ENCODE peak calls at places on chromosomes 16 and 17, in eight cellular contexts. One of them, this sample, is unnamed.

GRCh38 chr16:30839523-30840227 is 52.7 kb upstream of the ZNF629 start:
- DNase-seq in HCT116: no peak
- DNase-seq in AG09309: no peak
- DNase-seq in fibroblast of villous mesenchyme: no peak
- DNase-seq in tibial nerve: no peak
- DNase-seq in choroid plexus epithelial cell: peak; percentile 9
- DNase-seq in lung: peak; percentile 30
- DNase-seq in K562: no peak
- DNase-seq in this sample: no peak

GRCh38 chr17:17220529-17220928 is 14.4 kb upstream of the PLD6 start:
- DNase-seq in lung: no peak
- DNase-seq in tibial nerve: no peak
- DNase-seq in choroid plexus epithelial cell: no peak
- DNase-seq in fibroblast of villous mesenchyme: no peak
- DNase-seq in AG09309: no peak
- DNase-seq in HCT116: no peak
- DNase-seq in K562: no peak
- DNase-seq in this sample: no peak

GRCh38 chr16:80569440-80570105 is 28.8 kb downstream of the DYNLRB2 start:
- DNase-seq in AG09309: no peak
- DNase-seq in tibial nerve: no peak
- DNase-seq in fibroblast of villous mesenchyme: peak; percentile 79
- DNase-seq in HCT116: no peak
- DNase-seq in lung: no peak
- DNase-seq in choroid plexus epithelial cell: peak; percentile 54
- DNase-seq in K562: peak; percentile 35
- DNase-seq in this sample: peak; percentile 48

GRCh38 chr17:792277-792676 is 10.1 kb downstream of the MRM3 start:
- DNase-seq in tibial nerve: no peak
- DNase-seq in choroid plexus epithelial cell: no peak
- DNase-seq in lung: no peak
- DNase-seq in HCT116: no peak
- DNase-seq in K562: no peak
- DNase-seq in fibroblast of villous mesenchyme: no peak
- DNase-seq in AG09309: no peak
- DNase-seq in this sample: peak; percentile 46

GRCh38 chr16:7405166-7405565 is 72.5 kb downstream of the RBFOX1 start:
- DNase-seq in fibroblast of villous mesenchyme: no peak
- DNase-seq in lung: peak; percentile 39
- DNase-seq in AG09309: no peak
- DNase-seq in HCT116: no peak
- DNase-seq in choroid plexus epithelial cell: no peak
- DNase-seq in tibial nerve: no peak
- DNase-seq in K562: peak; percentile 17
- DNase-seq in this sample: peak; percentile 3

GRCh38 chr17:11944587-11944986 is 52.7 kb downstream of the ZNF18 start:
- DNase-seq in HCT116: peak; percentile 23
- DNase-seq in choroid plexus epithelial cell: no peak
- DNase-seq in K562: no peak
- DNase-seq in lung: no peak
- DNase-seq in fibroblast of villous mesenchyme: peak; percentile 3
- DNase-seq in AG09309: no peak
- DNase-seq in tibial nerve: no peak
- DNase-seq in this sample: peak; percentile 93

GRCh38 chr16:86961133-86961720 is 356.0 kb downstream of the C16orf95 start:
- DNase-seq in choroid plexus epithelial cell: peak; percentile 36
- DNase-seq in fibroblast of villous mesenchyme: no peak
- DNase-seq in HCT116: no peak
- DNase-seq in AG09309: no peak
- DNase-seq in tibial nerve: no peak
- DNase-seq in lung: no peak
- DNase-seq in K562: no peak
- DNase-seq in this sample: no peak

GRCh38 chr17:68491381-68491849 is 20.8 kb upstream of the PRKAR1A start:
- DNase-seq in fibroblast of villous mesenchyme: no peak
- DNase-seq in HCT116: no peak
- DNase-seq in lung: peak; percentile 73
- DNase-seq in AG09309: no peak
- DNase-seq in choroid plexus epithelial cell: no peak
- DNase-seq in K562: no peak
- DNase-seq in tibial nerve: no peak
- DNase-seq in this sample: no peak

GRCh38 chr17:1478418-1478817 is 14.1 kb downstream of the MYO1C start:
- DNase-seq in lung: no peak
- DNase-seq in K562: no peak
- DNase-seq in AG09309: no peak
- DNase-seq in fibroblast of villous mesenchyme: no peak
- DNase-seq in choroid plexus epithelial cell: no peak
- DNase-seq in HCT116: no peak
- DNase-seq in tibial nerve: no peak
- DNase-seq in this sample: no peak

GRCh38 chr17:9837551-9838471 is 12.1 kb downstream of the GLP2R start:
- DNase-seq in choroid plexus epithelial cell: peak; percentile 90
- DNase-seq in AG09309: no peak
- DNase-seq in tibial nerve: peak; percentile 51
- DNase-seq in lung: no peak
- DNase-seq in fibroblast of villous mesenchyme: peak; percentile 98
- DNase-seq in HCT116: no peak
- DNase-seq in K562: no peak
- DNase-seq in this sample: peak; percentile 83

GRCh38 chr16:19393226-19394074 is 24.2 kb upstream of the TMC5 start:
- DNase-seq in tibial nerve: no peak
- DNase-seq in AG09309: peak; percentile 2
- DNase-seq in choroid plexus epithelial cell: no peak
- DNase-seq in K562: no peak
- DNase-seq in fibroblast of villous mesenchyme: peak; percentile 81
- DNase-seq in lung: peak; percentile 71
- DNase-seq in HCT116: peak; percentile 89
- DNase-seq in this sample: peak; percentile 89

GRCh38 chr17:2024572-2025219 is 438 bp downstream of the RTN4RL1 start:
- DNase-seq in lung: no peak
- DNase-seq in fibroblast of villous mesenchyme: no peak
- DNase-seq in AG09309: no peak
- DNase-seq in HCT116: no peak
- DNase-seq in tibial nerve: no peak
- DNase-seq in choroid plexus epithelial cell: no peak
- DNase-seq in K562: no peak
- DNase-seq in this sample: no peak

GRCh38 chr16:56851671-56852400 is 13.2 kb upstream of the SLC12A3 start:
- DNase-seq in K562: no peak
- DNase-seq in lung: no peak
- DNase-seq in choroid plexus epithelial cell: peak; percentile 77
- DNase-seq in AG09309: no peak
- DNase-seq in fibroblast of villous mesenchyme: peak; percentile 49
- DNase-seq in tibial nerve: no peak
- DNase-seq in HCT116: no peak
- DNase-seq in this sample: no peak

GRCh38 chr17:71301063-71301462 is 819.8 kb upstream of the SOX9 start:
- DNase-seq in HCT116: no peak
- DNase-seq in choroid plexus epithelial cell: no peak
- DNase-seq in AG09309: no peak
- DNase-seq in lung: no peak
- DNase-seq in K562: no peak
- DNase-seq in fibroblast of villous mesenchyme: no peak
- DNase-seq in tibial nerve: no peak
- DNase-seq in this sample: no peak

GRCh38 chr16:23131841-23132576 is 17.2 kb downstream of the USP31 start:
- DNase-seq in fibroblast of villous mesenchyme: peak; percentile 82
- DNase-seq in choroid plexus epithelial cell: peak; percentile 56
- DNase-seq in tibial nerve: no peak
- DNase-seq in lung: no peak
- DNase-seq in HCT116: no peak
- DNase-seq in K562: no peak
- DNase-seq in AG09309: no peak
- DNase-seq in this sample: no peak

DNA sequence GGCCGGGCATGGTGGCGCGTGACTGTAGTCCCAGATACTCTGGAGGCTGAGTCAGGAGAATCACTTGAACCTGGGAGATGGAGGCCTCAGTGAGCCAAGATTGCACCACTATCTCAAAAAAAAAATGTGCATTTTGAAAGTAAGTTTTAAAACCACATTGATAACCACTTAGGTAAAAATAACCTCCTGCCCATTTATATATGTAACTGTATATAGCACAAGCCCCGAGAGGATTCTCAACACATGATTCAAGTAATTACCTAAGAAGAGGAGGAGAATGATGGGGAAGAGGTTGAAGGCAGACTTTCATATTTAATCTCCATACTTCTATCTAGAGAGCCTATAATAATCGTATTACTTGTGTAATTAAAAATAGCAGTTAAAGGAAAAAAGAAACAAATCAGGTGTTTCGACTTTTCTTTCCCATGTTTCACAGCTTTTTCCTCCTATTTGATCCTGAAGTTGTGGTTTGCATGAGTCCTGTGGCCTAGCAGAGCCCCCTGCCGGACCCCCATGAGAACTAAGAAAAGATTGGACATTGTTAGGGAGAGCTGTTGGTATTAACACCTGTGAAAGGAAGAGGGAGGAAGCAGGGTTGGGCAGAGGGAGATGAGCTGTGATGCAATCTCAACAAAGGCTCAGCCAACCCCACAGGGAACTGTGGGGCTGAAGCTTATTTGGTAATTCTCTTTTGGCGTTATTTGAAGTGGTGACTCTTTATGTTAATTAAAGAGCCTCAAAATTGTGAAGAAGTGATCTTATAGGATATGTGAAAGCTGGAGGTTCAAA is 22.1 kb downstream of the PMFBP1 start:
- DNase-seq in HCT116: no peak
- DNase-seq in lung: no peak
- DNase-seq in tibial nerve: no peak
- DNase-seq in K562: peak; percentile 25
- DNase-seq in fibroblast of villous mesenchyme: no peak
- DNase-seq in AG09309: no peak
- DNase-seq in choroid plexus epithelial cell: no peak
- DNase-seq in this sample: no peak
- TF ChIP-seq CTCF in HCT116: no peak
- TF ChIP-seq CTCF in lung: no peak
- TF ChIP-seq CTCF in tibial nerve: no peak
- TF ChIP-seq CTCF in K562: peak; percentile 48
- TF ChIP-seq CTCF in fibroblast of villous mesenchyme: no peak
- TF ChIP-seq CTCF in AG09309: no peak
- TF ChIP-seq CTCF in choroid plexus epithelial cell: no peak
- TF ChIP-seq CTCF in this sample: no peak

GRCh38 chr17:45990836-45991235 is 8.2 kb upstream of the STH start:
- DNase-seq in tibial nerve: no peak
- DNase-seq in lung: no peak
- DNase-seq in fibroblast of villous mesenchyme: no peak
- DNase-seq in choroid plexus epithelial cell: no peak
- DNase-seq in K562: peak; percentile 39
- DNase-seq in AG09309: no peak
- DNase-seq in HCT116: no peak
- DNase-seq in this sample: no peak
- TF ChIP-seq CTCF in tibial nerve: no peak
- TF ChIP-seq CTCF in lung: no peak
- TF ChIP-seq CTCF in fibroblast of villous mesenchyme: no peak
- TF ChIP-seq CTCF in choroid plexus epithelial cell: peak; percentile 18
- TF ChIP-seq CTCF in K562: peak; percentile 39
- TF ChIP-seq CTCF in AG09309: no peak
- TF ChIP-seq CTCF in HCT116: peak; percentile 34
- TF ChIP-seq CTCF in this sample: no peak

GRCh38 chr16:75097941-75098897 is 18.4 kb downstream of the LDHD start:
- DNase-seq in HCT116: no peak
- DNase-seq in choroid plexus epithelial cell: no peak
- DNase-seq in K562: no peak
- DNase-seq in AG09309: no peak
- DNase-seq in fibroblast of villous mesenchyme: no peak
- DNase-seq in lung: peak; percentile 60
- DNase-seq in tibial nerve: no peak
- DNase-seq in this sample: peak; percentile 47

GRCh38 chr16:75099075-75099667 is 17.4 kb downstream of the LDHD start:
- DNase-seq in tibial nerve: no peak
- DNase-seq in AG09309: no peak
- DNase-seq in K562: no peak
- DNase-seq in choroid plexus epithelial cell: no peak
- DNase-seq in fibroblast of villous mesenchyme: no peak
- DNase-seq in lung: no peak
- DNase-seq in HCT116: no peak
- DNase-seq in this sample: no peak

GRCh38 chr16:75102595-75102994 is 14.0 kb downstream of the LDHD start:
- DNase-seq in fibroblast of villous mesenchyme: no peak
- DNase-seq in choroid plexus epithelial cell: no peak
- DNase-seq in tibial nerve: no peak
- DNase-seq in AG09309: no peak
- DNase-seq in K562: no peak
- DNase-seq in lung: no peak
- DNase-seq in HCT116: no peak
- DNase-seq in this sample: no peak

GRCh38 chr16:75097191-75097761 is 19.3 kb downstream of the LDHD start:
- DNase-seq in choroid plexus epithelial cell: no peak
- DNase-seq in tibial nerve: no peak
- DNase-seq in K562: no peak
- DNase-seq in lung: no peak
- DNase-seq in AG09309: no peak
- DNase-seq in fibroblast of villous mesenchyme: no peak
- DNase-seq in HCT116: no peak
- DNase-seq in this sample: no peak

DNA sequence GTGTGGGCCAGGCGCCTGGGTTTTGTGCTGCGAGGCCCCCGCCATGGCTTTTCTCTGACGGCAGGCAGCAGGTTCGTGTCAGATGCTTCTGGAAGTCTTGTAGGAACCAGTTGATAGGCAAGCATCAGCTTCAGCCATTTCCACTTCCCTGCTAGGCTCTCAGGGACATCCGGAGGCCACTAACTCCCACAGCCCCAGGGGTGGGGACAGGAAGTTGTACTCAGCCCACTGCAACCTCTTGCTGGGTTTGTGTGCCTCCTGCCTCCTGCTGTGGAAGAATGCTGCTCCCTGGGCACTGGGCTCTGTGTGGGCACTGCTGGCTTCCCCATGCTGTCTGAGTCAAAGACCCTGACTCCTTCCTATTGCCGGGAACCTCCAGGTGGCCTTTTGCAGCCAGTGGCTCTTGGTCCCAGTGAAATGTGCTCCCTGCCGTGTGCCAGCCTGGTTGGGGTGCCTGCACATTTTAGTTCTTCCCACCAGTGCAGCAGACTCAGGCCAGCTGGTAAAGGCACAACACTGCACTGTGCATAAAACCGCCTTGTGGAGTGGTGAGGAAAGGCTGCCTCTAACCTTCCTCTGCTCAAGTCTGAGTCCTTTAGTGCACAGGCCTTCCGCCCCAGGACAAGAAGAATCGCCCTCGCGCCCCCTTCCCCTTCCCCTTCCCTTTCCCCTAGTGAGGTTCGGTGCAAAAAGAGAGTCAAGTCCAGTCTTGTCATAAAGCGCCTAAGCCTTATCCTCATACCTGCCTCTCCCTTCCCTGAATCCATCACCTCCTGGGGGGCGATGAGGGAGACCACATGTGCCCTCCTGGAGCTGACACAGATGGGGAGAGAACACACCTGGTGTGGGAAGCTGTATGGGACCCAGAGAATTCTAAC is 16.6 kb downstream of the LDHD start:
- DNase-seq in choroid plexus epithelial cell: no peak
- DNase-seq in fibroblast of villous mesenchyme: no peak
- DNase-seq in K562: no peak
- DNase-seq in AG09309: no peak
- DNase-seq in tibial nerve: no peak
- DNase-seq in HCT116: no peak
- DNase-seq in lung: no peak
- DNase-seq in this sample: no peak
- TF ChIP-seq CTCF in choroid plexus epithelial cell: no peak
- TF ChIP-seq CTCF in fibroblast of villous mesenchyme: no peak
- TF ChIP-seq CTCF in K562: no peak
- TF ChIP-seq CTCF in AG09309: no peak
- TF ChIP-seq CTCF in tibial nerve: no peak
- TF ChIP-seq CTCF in HCT116: no peak
- TF ChIP-seq CTCF in lung: no peak
- TF ChIP-seq CTCF in this sample: no peak

GRCh38 chr16:29662000-29662728 is 883 bp upstream of the SPN start:
- DNase-seq in AG09309: no peak
- DNase-seq in K562: no peak
- DNase-seq in tibial nerve: no peak
- DNase-seq in HCT116: no peak
- DNase-seq in choroid plexus epithelial cell: no peak
- DNase-seq in lung: no peak
- DNase-seq in fibroblast of villous mesenchyme: no peak
- DNase-seq in this sample: no peak
- TF ChIP-seq CTCF in AG09309: no peak
- TF ChIP-seq CTCF in K562: no peak
- TF ChIP-seq CTCF in tibial nerve: no peak
- TF ChIP-seq CTCF in HCT116: no peak
- TF ChIP-seq CTCF in choroid plexus epithelial cell: no peak
- TF ChIP-seq CTCF in lung: no peak
- TF ChIP-seq CTCF in fibroblast of villous mesenchyme: no peak
- TF ChIP-seq CTCF in this sample: no peak

This sample was measured in bronchial epithelial cell.